ENCODE peak calls at places on chromosomes 3 and 15, in four cellular contexts. L is AG09319, K is AG09309, D is esophagus muscularis mucosa. S is an unnamed sample.

GRCh38 chr15:61141497-61142125 is 87.5 kb downstream of the RORA start:
- DNase-seq in L (no peak), K (no peak), D (peak; percentile 78), S (no peak)

GRCh38 chr15:69298697-69299441 is at the start of gene PAQR5:
- DNase-seq in L (no peak), K (no peak), D (no peak), S (no peak)

GRCh38 chr3:71926242-71926560 is 141.3 kb upstream of the PROK2 start:
- DNase-seq in L (no peak), K (no peak), D (no peak), S (peak; percentile 26)

GRCh38 chr15:79878078-79878705 is 18.6 kb downstream of the MTHFS start:
- DNase-seq in L (no peak), K (no peak), D (no peak), S (no peak)

GRCh38 chr15:69663982-69664381 is 211.4 kb downstream of the RPLP1 start:
- DNase-seq in L (no peak), K (no peak), D (no peak), S (no peak)

GRCh38 chr3:29764603-29765254 is 483.9 kb downstream of the RBMS3 start:
- DNase-seq in L (peak; percentile 69), K (peak; percentile 76), D (no peak), S (no peak)

GRCh38 chr15:58396181-58396580 is 35.6 kb upstream of the LIPC start:
- DNase-seq in L (peak; percentile 83), K (peak; percentile 97), D (no peak), S (peak; percentile 93)

GRCh38 chr3:182393830-182394367 is 399.4 kb upstream of the ATP11B start:
- DNase-seq in L (no peak), K (no peak), D (no peak), S (no peak)

GRCh38 chr3:150247456-150247855 is 160.6 kb upstream of the TSC22D2 start:
- DNase-seq in L (no peak), K (no peak), D (no peak), S (no peak)

GRCh38 chr15:70562906-70563305 is 200.5 kb downstream of the UACA start:
- DNase-seq in L (no peak), K (no peak), D (no peak), S (no peak)

GRCh38 chr3:124793054-124793740 is 62.9 kb downstream of the UMPS start:
- DNase-seq in L (no peak), K (no peak), D (no peak), S (peak; percentile 44)

GRCh38 chr3:108661699-108662098 is 72.2 kb downstream of the DZIP3 start:
- DNase-seq in L (no peak), K (no peak), D (no peak), S (no peak)

GRCh38 chr15:55700876-55701275 is 42.1 kb downstream of the PRTG start:
- DNase-seq in L (no peak), K (no peak), D (no peak), S (no peak)
- TF ChIP-seq CTCF in L (no peak), K (no peak), D (no peak), S (no peak)

GRCh38 chr3:194840661-194841514 is 155.2 kb downstream of the FAM43A start:
- DNase-seq in L (no peak), K (no peak), D (no peak), S (no peak)
- TF ChIP-seq CTCF in L (no peak), K (no peak), D (no peak), S (no peak)

DNA sequence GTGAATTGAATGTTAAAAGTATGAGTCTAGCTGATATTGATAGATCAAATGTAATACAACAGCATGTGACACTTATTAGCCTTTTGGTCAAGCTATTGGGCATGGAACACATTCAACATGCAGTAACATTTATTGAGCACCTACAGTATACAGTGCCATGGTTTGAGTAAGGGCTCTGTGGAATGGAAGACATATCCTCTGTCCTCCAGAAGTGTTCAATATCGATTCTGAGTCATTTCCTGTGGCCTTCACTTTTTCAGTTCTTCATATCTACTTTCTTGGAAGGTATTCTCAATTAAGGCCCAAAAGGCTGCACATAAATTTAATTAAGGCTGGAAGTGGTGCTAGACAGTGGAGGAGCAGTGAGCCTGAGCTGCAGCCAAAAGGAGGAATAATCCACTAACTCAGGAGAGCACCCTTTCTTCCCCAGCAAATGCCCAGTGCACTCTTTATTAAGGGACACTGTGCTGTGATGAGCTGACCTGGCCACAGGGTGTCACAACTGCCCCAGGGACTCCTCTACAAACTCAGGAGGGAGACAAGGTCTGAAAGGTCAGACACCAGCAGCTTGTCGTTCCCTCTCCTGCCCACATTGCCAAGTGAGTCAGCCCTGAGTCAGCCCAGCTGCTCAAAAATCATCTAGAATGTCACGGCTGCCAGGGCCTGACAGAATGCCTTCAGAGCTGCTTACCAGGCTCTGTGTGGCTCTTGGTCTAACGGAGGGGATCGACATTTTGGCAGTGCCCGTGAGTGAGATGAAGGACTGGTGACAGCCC is 544.8 kb downstream of the AGBL1 start:
- DNase-seq in L (peak; percentile 2), K (peak; percentile 33), D (no peak), S (peak; percentile 89)
- TF ChIP-seq CTCF in L (peak; percentile 6), K (peak; percentile 43), D (peak; percentile 36), S (peak; percentile 72)

GRCh38 chr3:119405315-119405714 is 58.1 kb downstream of the TMEM39A start:
- DNase-seq in L (no peak), K (no peak), D (peak; percentile 68), S (no peak)
- TF ChIP-seq CTCF in L (no peak), K (no peak), D (no peak), S (no peak)

GRCh38 chr3:192467230-192468186 is 259.8 kb downstream of the FGF12 start:
- DNase-seq in L (no peak), K (no peak), D (no peak), S (peak; percentile 26)
- TF ChIP-seq CTCF in L (peak; percentile 86), K (peak; percentile 90), D (peak; percentile 91), S (peak; percentile 83)

DNA sequence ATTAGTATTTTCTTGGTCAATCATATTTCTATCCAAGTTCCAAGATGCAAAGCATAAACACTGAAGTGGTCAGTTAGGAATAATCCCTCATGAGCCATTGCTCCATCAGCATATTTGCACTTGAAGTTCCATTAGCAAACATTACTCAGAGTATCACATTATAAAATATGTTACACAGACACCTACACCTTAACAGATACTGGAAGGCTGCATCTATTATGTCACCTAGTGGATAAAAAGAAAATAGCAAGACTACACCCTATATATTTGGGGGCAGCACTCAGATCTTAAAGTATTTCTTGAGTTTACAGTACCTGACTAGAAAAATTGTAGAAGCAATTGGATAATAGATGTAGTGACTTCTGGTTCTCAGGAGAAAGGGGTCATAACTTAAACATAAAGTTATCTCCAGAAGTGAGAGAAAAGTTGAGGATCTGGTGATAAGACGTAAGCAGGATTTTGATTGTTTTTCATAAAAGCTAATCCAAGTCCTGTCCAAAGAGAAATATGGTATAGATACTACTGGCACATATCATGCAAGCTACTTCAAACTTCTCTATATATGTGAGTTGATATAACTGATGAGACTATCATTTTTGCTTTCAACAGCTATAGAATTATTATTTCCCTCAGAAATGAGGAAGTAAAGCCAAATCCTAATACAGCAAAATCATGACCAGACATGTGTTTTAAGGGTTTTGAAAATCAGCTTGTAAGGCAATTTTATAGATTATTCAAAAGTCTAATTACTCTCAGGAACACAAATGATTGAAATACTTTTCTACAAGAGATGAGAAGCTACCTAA is 422.2 kb downstream of the GBE1 start:
- DNase-seq in L (no peak), K (no peak), D (no peak), S (peak; percentile 58)
- TF ChIP-seq CTCF in L (peak; percentile 47), K (peak; percentile 37), D (no peak), S (peak; percentile 81)

GRCh38 chr3:49801160-49801559 is 1.5 kb upstream of the CDHR4 start:
- DNase-seq in L (no peak), K (no peak), D (no peak), S (no peak)

GRCh38 chr3:49802719-49803463 is at the start of gene INKA1:
- DNase-seq in L (peak; percentile 62), K (no peak), D (peak; percentile 97), S (peak; percentile 55)

GRCh38 chr3:49804141-49805041 is 1.3 kb downstream of the INKA1 start:
- DNase-seq in L (no peak), K (no peak), D (no peak), S (no peak)

GRCh38 chr3:49805367-49805782 is 2.3 kb downstream of the INKA1 start:
- DNase-seq in L (peak; percentile 89), K (peak; percentile 86), D (no peak), S (no peak)

GRCh38 chr3:49803464-49804140 is 541 bp downstream of the INKA1 start:
- DNase-seq in L (peak; percentile 46), K (no peak), D (no peak), S (peak; percentile 82)
- TF ChIP-seq CTCF in L (no peak), K (no peak), D (no peak), S (peak; percentile 5)

GRCh38 chr15:38332711-38333110 is 80.1 kb downstream of the SPRED1 start:
- DNase-seq in L (no peak), K (no peak), D (no peak), S (no peak)
- TF ChIP-seq CTCF in L (no peak), K (no peak), D (no peak), S (no peak)

GRCh38 chr3:144687862-144688261 is 716.2 kb downstream of the DIPK2A start:
- DNase-seq in L (no peak), K (no peak), D (no peak), S (no peak)
- TF ChIP-seq CTCF in L (no peak), K (no peak), D (no peak), S (peak; percentile 43)